ENCODE peak calls at places on chromosomes 12 and 14, in six cellular contexts. D, A, U, J, E and P are unnamed samples.

GRCh38 chr12:78898416-78898815 is 33.8 kb downstream of the SYT1 start:
- DNase-seq in E (no peak), A (no peak), D (no peak), J (no peak), U (no peak), P (no peak)

GRCh38 chr14:31243860-31244259 is 36.3 kb upstream of the HECTD1 start:
- DNase-seq in D (peak; percentile 70), A (no peak), E (no peak), J (no peak), U (no peak), P (no peak)

GRCh38 chr14:52080817-52081755 is 12.2 kb upstream of the NID2 start:
- DNase-seq in A (no peak), U (no peak), D (no peak), E (no peak), J (peak; percentile 23), P (no peak)

GRCh38 chr12:131162113-131162512 is 208.4 kb downstream of the ADGRD1 start:
- DNase-seq in U (no peak), A (no peak), E (no peak), J (no peak), D (no peak), P (no peak)

GRCh38 chr12:27293463-27293862 is 39.2 kb upstream of the BMAL2 start:
- DNase-seq in E (no peak), D (no peak), U (no peak), A (no peak), J (no peak), P (no peak)

GRCh38 chr12:77685112-77685511 is 145.6 kb upstream of the NAV3 start:
- DNase-seq in E (no peak), J (peak; percentile 56), U (peak; percentile 52), A (peak; percentile 7), D (peak; percentile 1), P (no peak)

GRCh38 chr12:52372216-52373154 is 5.2 kb upstream of the KRT85 start:
- DNase-seq in A (no peak), E (peak; percentile 58), J (peak; percentile 53), U (peak; percentile 84), D (peak; percentile 57), P (peak; percentile 53)

GRCh38 chr14:99196310-99196650 is 75.7 kb downstream of the BCL11B start:
- DNase-seq in D (no peak), E (no peak), U (no peak), A (no peak), J (no peak), P (no peak)

GRCh38 chr14:39232554-39233415 is 930 bp upstream of the MIA2 start:
- DNase-seq in A (no peak), D (no peak), U (no peak), E (no peak), J (peak; percentile 90), P (no peak)

GRCh38 chr12:106139422-106140141 is 828 bp upstream of the NUAK1 start:
- DNase-seq in A (no peak), U (peak; percentile 89), D (no peak), E (peak; percentile 28), J (peak; percentile 52), P (no peak)

GRCh38 chr12:15928870-15929571 is 17.9 kb downstream of the DERA start:
- DNase-seq in J (no peak), D (no peak), A (peak; percentile 34), U (no peak), E (no peak), P (no peak)

GRCh38 chr14:84442481-84442880 is 1087.5 kb upstream of the FLRT2 start:
- DNase-seq in U (no peak), J (no peak), E (no peak), D (no peak), A (no peak), P (no peak)

GRCh38 chr12:113221181-113221996 is at the start of gene TPCN1:
- DNase-seq in E (peak; percentile 87), U (peak; percentile 98), A (peak; percentile 100), D (peak; percentile 100), J (peak; percentile 100), P (peak; percentile 90)

GRCh38 chr12:74514098-74514872 is 23.4 kb upstream of the ATXN7L3B start:
- DNase-seq in E (no peak), U (no peak), A (no peak), D (peak; percentile 16), J (peak; percentile 0), P (no peak)

GRCh38 chr14:99946652-99947489 is 118.4 kb upstream of the EVL start:
- DNase-seq in U (peak; percentile 88), E (peak; percentile 72), D (peak; percentile 53), A (no peak), J (no peak), P (peak; percentile 75)

DNA sequence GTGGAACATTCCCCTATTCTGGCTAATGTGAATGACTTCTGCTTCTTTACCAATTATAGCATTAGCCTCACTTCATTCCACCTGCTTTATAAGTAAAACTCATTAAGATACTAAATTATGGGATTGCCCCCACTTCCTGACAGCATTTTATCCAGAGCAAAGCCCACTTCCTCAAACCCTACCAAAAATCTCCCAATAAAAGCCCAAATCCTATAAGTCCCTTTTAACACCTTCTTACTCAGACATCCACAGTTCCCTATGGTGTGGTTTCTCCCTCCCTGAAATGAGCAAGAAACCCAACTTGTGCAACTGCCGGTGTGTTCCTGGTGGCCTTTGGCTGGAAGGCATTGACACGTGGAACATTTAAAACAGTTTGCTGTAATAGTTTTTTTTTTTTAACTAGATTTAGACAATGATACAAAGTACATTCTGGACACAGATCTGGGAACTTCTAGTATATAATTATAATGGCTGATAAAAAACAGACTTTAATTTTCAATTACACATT is 53.1 kb downstream of the BRMS1L start:
- DNase-seq in U (no peak), E (no peak), J (no peak), D (no peak), A (no peak), P (no peak)
- TF ChIP-seq TAF1 in U (no peak), E (no peak), J (no peak), D (no peak), A (no peak), P (no peak)

GRCh38 chr12:26125451-26126339 is 858 bp upstream of the BHLHE41 start:
- DNase-seq in U (peak; percentile 76), J (peak; percentile 36), D (no peak), E (no peak), A (no peak), P (peak; percentile 34)
- TF ChIP-seq POLR2A in U (no peak), J (no peak), D (no peak), E (no peak), A (no peak), P (no peak)

GRCh38 chr14:55136868-55137785 is 8.1 kb downstream of the LGALS3 start:
- DNase-seq in E (no peak), U (no peak), A (no peak), D (no peak), J (no peak), P (no peak)
- TF ChIP-seq POLR2AphosphoS5 in E (no peak), U (no peak), A (no peak), D (no peak), J (no peak), P (no peak)

DNA sequence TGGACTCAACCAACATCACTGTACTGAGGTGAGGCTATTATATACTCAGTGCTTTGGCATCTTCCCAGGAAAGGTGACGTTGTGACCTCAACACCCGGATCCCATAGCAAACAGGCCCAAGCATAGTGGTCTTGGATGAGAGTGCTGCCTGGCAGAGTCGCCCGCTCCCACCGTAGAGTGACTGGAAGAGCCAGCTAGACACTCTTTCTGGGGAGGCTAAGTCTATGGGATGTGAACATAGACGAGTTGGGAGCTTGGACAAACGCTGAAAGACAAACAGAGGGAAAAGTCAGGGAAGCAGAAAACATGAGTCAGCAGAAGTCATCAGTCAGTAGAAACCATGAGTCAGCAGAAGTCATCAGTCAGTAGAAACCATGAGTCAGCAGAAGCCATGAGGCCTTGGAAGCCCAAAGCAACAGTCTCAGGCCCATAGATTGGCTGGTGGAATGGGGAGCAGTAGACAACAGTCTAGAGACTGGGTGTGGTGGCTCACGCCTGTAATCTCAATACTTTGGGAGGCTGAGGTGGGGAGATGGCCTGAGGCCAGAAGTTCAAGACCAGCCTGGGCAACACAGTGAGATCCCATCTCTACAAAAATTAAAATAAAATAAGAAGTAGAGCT is 66.4 kb upstream of the MAP1LC3B2 start:
- DNase-seq in U (no peak), E (no peak), D (peak; percentile 89), A (no peak), J (no peak), P (no peak)
- TF ChIP-seq TAF1 in U (no peak), E (no peak), D (no peak), A (no peak), J (no peak), P (no peak)

DNA sequence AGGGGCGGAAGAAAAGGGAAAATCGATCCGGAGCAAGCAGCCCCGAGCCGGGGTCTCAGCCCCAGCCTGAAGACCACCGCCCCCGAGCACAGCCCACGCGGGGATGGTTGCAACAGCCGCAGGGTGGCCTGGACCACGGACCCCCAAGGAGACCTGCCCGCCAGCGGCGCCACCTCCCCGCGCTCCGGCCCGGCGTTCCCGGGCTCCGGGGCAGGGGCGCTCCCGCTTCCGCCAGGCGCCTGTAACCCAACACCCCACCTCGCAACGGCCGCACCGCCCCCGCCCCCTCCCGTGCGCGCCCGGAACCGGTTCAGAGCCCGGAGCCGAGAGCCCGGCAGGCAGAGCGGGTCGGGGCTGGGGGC is 571 bp downstream of the ACTN1 start:
- DNase-seq in J (no peak), U (peak; percentile 88), E (peak; percentile 46), D (peak; percentile 70), A (no peak), P (no peak)
- TF ChIP-seq POLR2A in J (no peak), U (no peak), E (no peak), D (peak; percentile 57), A (no peak), P (no peak)

DNA sequence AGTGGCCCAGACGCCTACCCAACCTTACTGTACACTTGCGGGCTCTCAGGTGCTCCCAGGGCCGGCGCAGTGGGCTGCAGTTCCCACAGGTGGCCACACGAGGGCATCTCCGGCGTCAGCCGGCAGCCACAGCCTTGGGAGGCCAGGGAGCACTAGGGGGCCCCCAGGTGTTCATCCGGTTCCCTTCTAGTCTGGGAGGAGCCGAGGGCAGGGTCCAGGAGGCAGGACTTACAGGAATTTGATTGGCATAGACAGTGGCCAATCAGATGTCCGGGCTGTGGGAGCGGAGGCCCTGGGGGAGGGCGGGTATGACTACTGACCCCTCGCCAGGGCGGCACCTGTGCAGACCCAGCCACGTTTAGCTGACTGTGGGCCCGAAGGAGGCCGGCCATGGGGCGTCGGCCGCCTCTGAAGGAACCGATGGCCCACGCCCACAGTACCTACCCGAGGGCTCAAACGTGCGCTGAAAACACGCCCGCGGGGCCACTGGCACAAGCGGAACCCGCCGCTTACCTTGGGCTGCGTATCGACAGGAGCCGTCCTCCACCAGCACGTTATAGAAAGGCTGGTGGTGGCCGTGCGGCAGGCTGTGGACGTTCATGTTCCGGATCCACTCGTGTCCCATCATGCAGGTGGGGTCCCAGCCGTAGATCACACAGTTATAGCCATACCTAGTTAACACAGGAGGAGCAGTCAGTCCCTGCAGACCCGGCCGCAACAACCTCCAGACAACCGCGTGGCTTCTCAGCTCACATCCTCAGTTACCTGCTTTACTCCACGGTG is 34.8 kb downstream of the FBXO21 start:
- DNase-seq in U (peak; percentile 100), A (no peak), E (peak; percentile 73), J (peak; percentile 95), D (peak; percentile 92), P (peak; percentile 78)
- TF ChIP-seq POLR2AphosphoS5 in U (no peak), A (no peak), E (no peak), J (no peak), D (no peak), P (no peak)

DNA sequence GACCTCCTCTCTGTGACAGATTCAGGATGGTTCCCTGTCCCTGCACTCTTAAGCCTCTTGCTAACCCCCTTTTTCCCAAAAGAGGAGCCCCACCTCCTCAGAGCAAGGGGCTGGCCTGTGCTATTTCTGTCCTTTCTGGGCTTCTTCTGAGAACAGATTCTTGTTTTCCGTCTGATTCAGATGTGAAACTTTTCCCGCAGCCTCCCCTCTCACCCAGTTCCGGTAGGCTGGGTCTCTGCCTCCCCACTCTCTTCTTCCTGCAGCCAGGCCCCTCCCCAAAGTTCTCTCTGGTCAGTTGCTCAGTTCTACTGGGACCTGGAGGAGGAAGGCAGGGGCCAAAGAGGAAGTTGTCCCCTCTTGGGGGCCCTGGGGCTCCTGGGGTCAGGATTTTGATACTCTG is 11.8 kb downstream of the PDE1B start:
- DNase-seq in U (no peak), D (no peak), J (no peak), A (no peak), E (no peak), P (no peak)
- TF ChIP-seq TAF1 in U (no peak), D (no peak), J (no peak), A (no peak), E (no peak), P (no peak)